ENCODE peak calls at places on chromosomes 5 and 9, in six cellular contexts. S, Z, E, O, A and M are unnamed samples.
A peak's percentile ranks its signal among the peaks of the same experiment; 100 is the strongest.

GRCh38 chr5:143404416-143405062 is 1.1 kb upstream of the NR3C1 start:
- DNase-seq in A (peak; percentile 93), S (peak; percentile 66), O (peak; percentile 55), E (peak; percentile 92), Z (peak; percentile 92), M (peak; percentile 82)

GRCh38 chr5:136104311-136104975 is 28.2 kb upstream of the SMAD5 start:
- DNase-seq in A (no peak), S (no peak), O (no peak), Z (no peak), E (no peak), M (no peak)

GRCh38 chr9:128689820-128690683 is 1.0 kb downstream of the SET start:
- DNase-seq in O (peak; percentile 52), A (no peak), S (peak; percentile 45), E (peak; percentile 79), Z (peak; percentile 61), M (peak; percentile 40)

GRCh38 chr9:132126837-132127236 is 35.0 kb upstream of the NTNG2 start:
- DNase-seq in S (no peak), A (no peak), O (peak; percentile 56), E (no peak), Z (no peak), M (no peak)

GRCh38 chr5:55036477-55036876 is 12.4 kb downstream of the GZMK start:
- DNase-seq in Z (peak; percentile 74), S (no peak), E (no peak), O (no peak), A (no peak), M (no peak)

GRCh38 chr9:82196658-82197057 is 208.1 kb downstream of the SPATA31D1 start:
- DNase-seq in E (no peak), S (no peak), O (no peak), Z (no peak), A (no peak), M (no peak)

GRCh38 chr5:132998553-132998952 is 27.8 kb downstream of the ZCCHC10 start:
- DNase-seq in S (no peak), E (no peak), A (no peak), O (no peak), Z (no peak), M (no peak)

GRCh38 chr5:138978085-138978484 is 103.0 kb upstream of the LRRTM2 start:
- DNase-seq in Z (peak; percentile 64), O (no peak), S (no peak), A (no peak), E (no peak), M (no peak)

GRCh38 chr5:61790678-61791077 is 458.6 kb downstream of the ZSWIM6 start:
- DNase-seq in Z (no peak), O (no peak), S (no peak), A (no peak), E (no peak), M (no peak)

GRCh38 chr9:92507005-92507404 is 24.7 kb upstream of the ASPN start:
- DNase-seq in Z (peak; percentile 24), S (no peak), A (no peak), O (no peak), E (no peak), M (no peak)

GRCh38 chr9:109250311-109250741 is 70.5 kb downstream of the EPB41L4B start:
- DNase-seq in A (no peak), O (no peak), Z (no peak), S (no peak), E (no peak), M (no peak)

GRCh38 chr5:111278824-111279504 is 54.8 kb downstream of the CAMK4 start:
- DNase-seq in A (peak; percentile 8), E (peak; percentile 85), S (peak; percentile 89), Z (peak; percentile 36), O (no peak), M (peak; percentile 26)

GRCh38 chr5:135222171-135222681 is 176.8 kb downstream of the MACROH2A1 start:
- DNase-seq in O (no peak), Z (no peak), S (peak; percentile 6), A (no peak), E (peak; percentile 44), M (no peak)

GRCh38 chr5:68028131-68028727 is 187.3 kb upstream of the PIK3R1 start:
- DNase-seq in O (no peak), E (no peak), Z (peak; percentile 22), S (no peak), A (no peak), M (no peak)

GRCh38 chr5:170151105-170151831 is 45.6 kb downstream of the FOXI1 start:
- DNase-seq in Z (peak; percentile 81), A (no peak), O (no peak), E (no peak), S (no peak), M (no peak)

GRCh38 chr5:159179556-159180305 is 29.6 kb downstream of the RNF145 start:
- DNase-seq in S (no peak), Z (no peak), E (no peak), O (no peak), A (no peak), M (no peak)

GRCh38 chr9:4225291-4226119 is 74.4 kb downstream of the GLIS3 start:
- DNase-seq in E (no peak), Z (peak; percentile 97), A (no peak), O (no peak), S (no peak), M (no peak)

GRCh38 chr5:74638776-74639537 is 1.6 kb downstream of the ENC1 start:
- DNase-seq in Z (peak; percentile 50), E (no peak), A (no peak), S (no peak), O (no peak), M (no peak)

GRCh38 chr5:171310334-171310815 is 1.3 kb downstream of the TLX3 start:
- DNase-seq in E (no peak), O (peak; percentile 16), Z (no peak), S (no peak), A (no peak), M (no peak)

GRCh38 chr9:78439192-78439865 is 142.4 kb downstream of the PSAT1 start:
- DNase-seq in O (peak; percentile 88), E (peak; percentile 93), Z (peak; percentile 95), A (peak; percentile 85), S (peak; percentile 65), M (peak; percentile 88)

GRCh38 chr5:1215320-1216096 is 9.7 kb upstream of the SLC6A18 start:
- DNase-seq in E (no peak), S (no peak), Z (no peak), A (no peak), O (no peak), M (no peak)

GRCh38 chr9:105309531-105309931 is 65.1 kb downstream of the SLC44A1 start:
- DNase-seq in O (no peak), A (no peak), S (no peak), Z (no peak), E (no peak), M (peak; percentile 98)

GRCh38 chr5:96997265-96997859 is 61.5 kb downstream of the LNPEP start:
- DNase-seq in Z (peak; percentile 61), S (no peak), A (peak; percentile 55), E (no peak), O (peak; percentile 52), M (peak; percentile 75)

GRCh38 chr5:138664276-138664943 is 88.8 kb upstream of the CTNNA1 start:
- DNase-seq in E (no peak), Z (peak; percentile 46), S (no peak), A (no peak), O (no peak), M (no peak)

GRCh38 chr5:139646912-139647391 is 1.2 kb upstream of the CXXC5 start:
- DNase-seq in O (peak; percentile 46), Z (no peak), A (no peak), S (no peak), E (peak; percentile 81), M (no peak)

GRCh38 chr9:99169982-99170761 is 51.6 kb downstream of the ALG2 start:
- DNase-seq in Z (no peak), E (no peak), O (no peak), S (no peak), A (no peak), M (no peak)

GRCh38 chr5:115702025-115702424 is 76.2 kb upstream of the TMED7 start:
- DNase-seq in E (no peak), O (no peak), A (no peak), S (no peak), Z (no peak), M (no peak)

GRCh38 chr9:136187683-136188586 is 17.0 kb downstream of the LHX3 start:
- DNase-seq in A (no peak), S (no peak), E (no peak), O (no peak), Z (no peak), M (no peak)

GRCh38 chr5:151047814-151048425 is 27.5 kb downstream of the GPX3 start:
- DNase-seq in Z (peak; percentile 28), O (peak; percentile 41), E (no peak), S (no peak), A (no peak), M (no peak)